ENCODE peak calls at places on chromosomes 16 and 17, in eight cellular contexts. J, M, B, Y, K, O, G and U are unnamed samples.

GRCh38 chr16:17964196-17964595 is 372.3 kb downstream of the NPIPA8 start:
- DNase-seq in J (no peak), G (no peak), Y (no peak), B (no peak), O (no peak), M (no peak), K (no peak), U (no peak)

GRCh38 chr17:801660-802059 is 19.5 kb downstream of the MRM3 start:
- DNase-seq in J (no peak), B (peak), M (no peak), O (no peak), K (no peak), G (no peak), Y (peak), U (no peak)

GRCh38 chr17:19943026-19943425 is 34.6 kb downstream of the AKAP10 start:
- DNase-seq in G (no peak), M (no peak), K (no peak), O (no peak), B (no peak), J (no peak), Y (no peak), U (no peak)

GRCh38 chr17:61230972-61231820 is 168.4 kb upstream of the TBX2 start:
- DNase-seq in K (no peak), J (no peak), Y (no peak), M (no peak), G (no peak), O (no peak), B (no peak), U (no peak)

GRCh38 chr16:61432421-61432820 is 603.8 kb downstream of the CDH8 start:
- DNase-seq in K (no peak), B (no peak), O (no peak), J (peak), Y (peak), G (no peak), M (no peak), U (no peak)

GRCh38 chr17:69763503-69763902 is 311.5 kb upstream of the KCNJ16 start:
- DNase-seq in Y (peak), G (no peak), K (no peak), M (no peak), B (peak), J (peak), O (no peak), U (no peak)

GRCh38 chr16:84166796-84167695 is 19.8 kb downstream of the TAF1C start:
- DNase-seq in Y (no peak), O (no peak), G (no peak), B (no peak), K (no peak), J (no peak), M (no peak), U (no peak)

GRCh38 chr17:181213-182163 is at the start of gene DOC2B:
- DNase-seq in J (peak), Y (peak), G (peak), K (peak), B (peak), M (no peak), O (no peak), U (no peak)

GRCh38 chr16:3098459-3099394 is at the start of gene ZSCAN10:
- DNase-seq in Y (no peak), O (no peak), G (no peak), J (no peak), K (no peak), B (no peak), M (no peak), U (no peak)

GRCh38 chr17:32451879-32452278 is 7.6 kb downstream of the PSMD11 start:
- DNase-seq in K (no peak), G (no peak), B (no peak), O (no peak), J (no peak), M (no peak), Y (no peak), U (no peak)

GRCh38 chr16:70589998-70590471 is 56.3 kb upstream of the IL34 start:
- DNase-seq in B (peak), M (peak), G (no peak), Y (peak), O (no peak), J (no peak), K (no peak), U (peak)

GRCh38 chr16:75483222-75483621 is 12.0 kb downstream of the CHST6 start:
- DNase-seq in M (no peak), J (peak), Y (peak), G (no peak), O (no peak), B (no peak), K (peak), U (no peak)

GRCh38 chr17:44547625-44548297 is 9.5 kb upstream of the FZD2 start:
- DNase-seq in O (no peak), Y (peak), K (no peak), B (peak), J (no peak), G (peak), M (no peak), U (no peak)

GRCh38 chr17:73589096-73589980 is 54.9 kb downstream of the SDK2 start:
- DNase-seq in M (no peak), B (no peak), K (peak), O (no peak), G (no peak), Y (no peak), J (no peak), U (no peak)

GRCh38 chr16:12612598-12613101 is 191.0 kb downstream of the CPPED1 start:
- DNase-seq in O (no peak), Y (no peak), K (no peak), G (peak), J (peak), M (peak), B (no peak), U (no peak)

GRCh38 chr17:28252436-28252835 is 66.6 kb upstream of the TMEM97 start:
- DNase-seq in J (peak), K (no peak), B (no peak), M (no peak), G (no peak), Y (no peak), O (no peak), U (no peak)

GRCh38 chr17:17719966-17720543 is 38.8 kb downstream of the RAI1 start:
- DNase-seq in G (no peak), B (no peak), Y (no peak), M (no peak), O (no peak), J (peak), K (no peak), U (no peak)

GRCh38 chr16:17238285-17239028 is 232.3 kb downstream of the XYLT1 start:
- DNase-seq in Y (no peak), G (no peak), O (no peak), J (no peak), K (no peak), B (no peak), M (no peak), U (no peak)

GRCh38 chr17:72393553-72393952 is 272.7 kb downstream of the SOX9 start:
- DNase-seq in J (peak), K (no peak), O (no peak), M (peak), G (no peak), Y (peak), B (peak), U (no peak)

GRCh38 chr16:3879887-3880564 is 487 bp downstream of the CREBBP start:
- DNase-seq in B (peak), O (peak), M (peak), G (peak), Y (peak), J (peak), K (peak), U (peak)

GRCh38 chr16:88295526-88296436 is 87.0 kb upstream of the ZNF469 start:
- DNase-seq in O (no peak), Y (no peak), J (no peak), K (peak), G (no peak), M (no peak), B (no peak), U (no peak)

GRCh38 chr17:13323990-13324389 is 277.7 kb downstream of the HS3ST3A1 start:
- DNase-seq in K (no peak), M (no peak), G (no peak), O (no peak), Y (peak), B (peak), J (no peak), U (no peak)

GRCh38 chr16:29738514-29738913 is 7.3 kb downstream of the C16orf54 start:
- DNase-seq in Y (no peak), M (no peak), J (no peak), G (peak), B (no peak), O (peak), K (no peak), U (no peak)

GRCh38 chr17:8253801-8254200 is 4.7 kb downstream of the PFAS start:
- DNase-seq in K (no peak), Y (peak), G (no peak), O (no peak), J (no peak), M (peak), B (peak), U (no peak)

GRCh38 chr16:17466876-17467275 is 3.9 kb downstream of the XYLT1 start:
- DNase-seq in G (no peak), J (no peak), B (no peak), O (no peak), K (no peak), M (no peak), Y (no peak), U (no peak)

GRCh38 chr17:29168079-29168758 is 12.0 kb downstream of the MYO18A start:
- DNase-seq in Y (no peak), K (no peak), B (peak), J (no peak), M (no peak), O (no peak), G (no peak), U (no peak)

GRCh38 chr17:18370761-18371160 is 6.8 kb upstream of the EVPLL start:
- DNase-seq in B (no peak), K (no peak), Y (no peak), M (no peak), O (no peak), J (no peak), G (no peak), U (no peak)

GRCh38 chr17:38777641-38778250 is 21.6 kb downstream of the PIP4K2B start:
- DNase-seq in K (no peak), Y (no peak), M (no peak), J (no peak), G (no peak), B (no peak), O (no peak), U (no peak)

GRCh38 chr17:1055751-1056645 is 59.1 kb downstream of the TIMM22 start:
- DNase-seq in O (peak), G (peak), Y (peak), B (peak), K (peak), M (peak), J (peak), U (no peak)

GRCh38 chr16:66474750-66475199 is 47.7 kb downstream of the BEAN1 start:
- DNase-seq in K (no peak), J (peak), B (no peak), M (no peak), O (peak), Y (no peak), G (peak), U (peak)

GRCh38 chr17:82384051-82384729 is 12.6 kb downstream of the UTS2R start:
- DNase-seq in Y (no peak), K (peak), M (no peak), J (no peak), O (no peak), B (no peak), G (no peak), U (no peak)

GRCh38 chr17:66302761-66303626 is 581 bp downstream of the PRKCA start:
- DNase-seq in M (peak), O (peak), J (peak), G (peak), K (peak), Y (peak), B (peak), U (peak)

GRCh38 chr16:48442379-48442778 is 57.2 kb upstream of the SIAH1 start:
- DNase-seq in G (no peak), J (no peak), K (no peak), B (no peak), Y (no peak), O (no peak), M (no peak), U (no peak)

GRCh38 chr16:68406458-68407041 is 41.8 kb downstream of the SMPD3 start:
- DNase-seq in M (no peak), J (peak), Y (peak), G (no peak), O (no peak), B (no peak), K (no peak), U (no peak)

GRCh38 chr17:9763643-9764042 is 27.7 kb downstream of the DHRS7C start:
- DNase-seq in G (no peak), K (no peak), B (no peak), Y (no peak), M (peak), O (no peak), J (no peak), U (no peak)

GRCh38 chr17:40561294-40561870 is 3.9 kb downstream of the CCR7 start:
- DNase-seq in O (no peak), M (no peak), J (no peak), K (no peak), G (no peak), Y (no peak), B (no peak), U (no peak)

GRCh38 chr17:77189148-77189547 is 48.4 kb downstream of the SEC14L1 start:
- DNase-seq in O (peak), G (no peak), J (no peak), B (no peak), M (no peak), K (no peak), Y (no peak), U (no peak)

GRCh38 chr16:46803373-46803772 is 27.6 kb downstream of the C16orf87 start:
- DNase-seq in O (no peak), K (no peak), M (no peak), Y (no peak), G (no peak), B (no peak), J (no peak), U (no peak)

GRCh38 chr16:46796764-46797269 is 34.2 kb downstream of the C16orf87 start:
- DNase-seq in B (no peak), Y (no peak), J (no peak), G (no peak), M (no peak), K (no peak), O (no peak), U (no peak)

GRCh38 chr16:46800494-46800893 is 30.5 kb downstream of the C16orf87 start:
- DNase-seq in K (no peak), J (no peak), B (no peak), Y (no peak), M (no peak), O (no peak), G (no peak), U (no peak)

GRCh38 chr16:46801428-46802049 is 29.4 kb downstream of the C16orf87 start:
- DNase-seq in Y (peak), J (peak), K (no peak), M (peak), B (peak), O (no peak), G (no peak), U (no peak)
- TF ChIP-seq CTCF in Y (peak), J (peak), K (no peak), M (peak), B (peak), O (no peak), G (peak), U (peak)

DNA sequence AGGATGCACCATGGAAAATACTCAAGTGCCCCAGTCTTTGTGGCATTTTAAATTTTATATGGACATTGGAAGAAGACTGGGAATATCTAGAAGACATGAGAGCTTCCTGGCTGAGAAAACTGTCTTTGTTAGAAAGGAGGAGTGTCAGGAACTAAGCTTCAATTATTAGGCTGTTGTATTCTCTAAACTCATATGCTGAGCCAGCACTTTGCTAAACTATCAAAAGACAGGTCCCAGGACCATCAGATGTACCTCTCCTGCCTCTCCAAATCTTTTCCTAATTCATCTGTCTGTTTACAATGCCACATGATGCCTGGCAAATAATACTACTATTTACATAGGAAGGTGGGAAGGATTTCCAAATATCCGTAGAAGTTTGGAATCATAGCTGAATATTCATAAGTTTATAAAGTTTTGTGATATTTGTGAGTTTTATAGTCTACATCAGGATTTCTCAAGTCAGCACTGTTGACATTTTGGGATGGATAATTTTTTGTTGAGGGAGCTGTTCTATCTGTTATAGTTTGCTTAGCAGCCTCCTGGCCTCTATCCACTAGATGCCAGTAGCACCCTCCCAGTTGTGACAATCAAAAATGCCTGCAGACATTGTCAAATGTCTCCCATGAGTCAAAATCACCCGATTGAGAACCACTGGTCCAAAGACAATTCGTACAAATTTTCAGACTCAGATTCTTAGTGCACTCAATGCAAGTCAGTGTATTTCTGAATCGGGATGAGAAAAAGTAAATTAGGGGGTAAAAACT is 61.2 kb upstream of the NETO2 start:
- DNase-seq in G (no peak), B (no peak), Y (peak), M (peak), K (no peak), O (no peak), J (peak), U (no peak)
- TF ChIP-seq CTCF in G (no peak), B (no peak), Y (peak), M (no peak), K (no peak), O (no peak), J (peak), U (peak)

GRCh38 chr17:34776454-34776853 is 184.8 kb downstream of the CCT6B start:
- DNase-seq in B (no peak), G (no peak), M (no peak), O (no peak), J (no peak), K (no peak), Y (no peak), U (no peak)
- TF ChIP-seq CTCF in B (no peak), G (no peak), M (no peak), O (no peak), J (no peak), K (no peak), Y (no peak), U (no peak)

DNA sequence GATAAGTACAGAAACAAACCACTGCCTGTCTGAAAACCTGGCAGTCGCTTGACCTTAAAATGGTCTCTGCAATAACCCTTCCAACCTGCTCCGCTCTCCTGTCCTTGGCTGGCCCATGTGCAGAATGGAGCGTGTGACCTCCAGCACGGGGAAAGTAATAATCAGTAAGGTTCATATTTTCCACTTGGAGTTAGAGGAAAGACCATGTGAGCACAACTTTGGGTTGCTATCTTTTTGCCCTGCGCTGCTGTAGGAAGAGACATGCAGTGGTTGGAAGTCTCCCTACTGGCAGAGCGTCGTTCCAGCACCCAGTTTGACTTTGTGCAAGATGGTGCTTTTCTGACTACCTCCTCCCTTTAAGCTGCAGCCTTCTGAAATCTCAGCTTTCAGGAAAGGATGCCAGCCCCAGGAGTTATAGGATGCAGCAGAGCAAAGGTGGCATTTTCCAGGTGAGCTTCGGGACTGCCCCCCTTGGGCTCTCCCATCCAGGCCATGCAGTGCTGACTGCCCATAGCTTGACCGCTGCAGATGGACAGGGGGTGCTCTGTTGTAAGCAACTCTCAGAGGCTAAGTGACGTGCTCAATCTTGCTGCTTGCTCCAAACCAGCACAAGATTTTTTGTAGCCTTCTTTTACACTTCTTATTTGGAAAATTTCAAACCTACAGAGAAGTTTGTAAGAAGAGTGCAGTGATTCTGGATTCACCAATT is 110.7 kb upstream of the NOL11 start:
- DNase-seq in G (no peak), O (no peak), Y (no peak), J (no peak), K (no peak), B (peak), M (no peak), U (no peak)
- TF ChIP-seq CTCF in G (no peak), O (no peak), Y (peak), J (no peak), K (no peak), B (no peak), M (no peak), U (no peak)

DNA sequence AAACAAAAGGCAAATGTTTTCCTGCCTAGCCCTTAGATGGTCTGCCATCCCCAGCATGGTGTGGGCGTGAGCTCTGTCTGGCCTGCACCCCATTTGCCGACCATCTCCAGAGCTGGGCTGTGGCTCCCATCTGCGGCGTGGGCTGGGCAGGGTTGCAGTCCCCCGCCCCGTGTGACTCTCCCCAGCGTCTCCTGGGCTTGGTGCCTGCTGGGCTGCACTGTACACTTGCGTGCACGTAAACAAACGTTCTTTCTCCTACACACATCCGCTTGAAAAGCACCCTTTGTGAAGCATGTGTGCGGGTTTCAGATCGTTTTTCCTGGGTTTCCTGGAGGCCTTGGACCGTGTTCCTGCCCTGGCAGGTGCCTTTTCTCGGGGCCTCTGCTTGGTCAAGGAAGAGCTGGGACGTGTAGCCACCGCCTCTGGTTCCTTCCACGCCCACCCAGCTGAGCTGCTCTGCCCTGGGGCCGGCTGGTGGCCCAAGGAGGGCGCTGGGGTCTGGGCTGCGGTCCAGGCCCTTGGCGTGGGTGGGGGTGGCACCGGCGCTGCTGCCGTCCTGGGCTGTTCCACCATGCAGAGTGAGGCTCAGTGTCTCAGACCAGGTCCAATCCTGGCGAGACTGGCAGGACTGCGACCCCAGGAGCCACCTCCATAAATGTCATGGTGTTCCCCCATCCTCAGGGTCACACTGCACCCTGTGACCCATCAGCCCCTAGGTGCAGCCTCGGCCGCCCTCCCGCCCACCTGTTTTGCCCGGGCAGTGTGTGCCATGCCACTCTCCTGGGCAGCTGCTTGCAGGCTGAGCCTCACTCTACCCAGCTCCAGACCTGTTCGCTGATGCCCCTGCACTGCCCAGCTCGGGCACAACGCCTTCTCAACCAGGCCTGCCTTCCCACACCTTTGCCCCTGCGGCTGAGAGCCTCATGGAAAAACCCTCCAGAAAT is 9.9 kb upstream of the BAIAP3 start:
- DNase-seq in Y (no peak), K (peak), O (no peak), B (no peak), G (no peak), M (no peak), J (no peak), U (no peak)
- TF ChIP-seq CTCF in Y (no peak), K (no peak), O (no peak), B (no peak), G (no peak), M (no peak), J (no peak), U (no peak)

DNA sequence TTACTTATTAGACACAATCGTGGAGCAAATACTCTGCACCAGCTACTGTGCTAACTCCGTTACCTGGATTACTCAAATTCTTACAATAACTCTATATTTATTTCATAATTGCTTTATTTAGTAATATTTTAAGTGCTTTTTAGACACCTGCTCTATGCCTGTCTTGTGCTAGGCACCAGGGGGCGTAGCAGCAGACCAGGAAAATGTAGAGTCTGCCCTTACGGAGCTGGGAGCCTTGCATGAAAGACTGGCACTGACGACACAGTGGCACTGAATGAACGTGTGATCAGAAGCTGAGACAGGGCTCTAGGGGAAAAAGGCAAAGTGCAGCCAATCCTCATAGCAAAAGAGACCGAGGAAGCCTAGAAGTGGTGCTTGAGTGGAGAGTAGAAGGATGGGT is 486.5 kb downstream of the CDH13 start:
- DNase-seq in B (peak), K (no peak), M (peak), G (no peak), Y (peak), J (no peak), O (no peak), U (no peak)
- TF ChIP-seq CTCF in B (peak), K (peak), M (peak), G (peak), Y (peak), J (peak), O (no peak), U (peak)